ENCODE peak calls at places on chromosomes 4 and X, in ten cellular contexts. S is Caco-2, E is OCI-LY7, X is RWPE2, N is uterus, B is fibroblast of lung, V is mucosa of descending colon, A is fibroblast of the aortic adventitia, K is AG04450, M is gastrocnemius medialis. O is an unnamed sample.

GRCh38 chrX:131025336-131025735 is 32.8 kb upstream of the ARHGAP36 start:
- DNase-seq in X (no peak), A (no peak), V (no peak), M (no peak), N (no peak), E (no peak), S (no peak), K (no peak), B (no peak), O (no peak)

GRCh38 chrX:110003167-110004156 is 548 bp downstream of the TMEM164 start:
- DNase-seq in E (no peak), S (no peak), V (peak; percentile 47), K (no peak), M (peak; percentile 32), A (peak; percentile 25), B (peak; percentile 13), X (no peak), N (peak; percentile 18), O (no peak)

GRCh38 chr4:74098628-74098995 is 383 bp downstream of the CXCL2 start:
- DNase-seq in E (no peak), S (no peak), B (peak; percentile 7), N (peak; percentile 19), K (no peak), V (peak; percentile 61), X (no peak), M (no peak), A (peak; percentile 31), O (no peak)

GRCh38 chrX:67734111-67734753 is 190.4 kb downstream of the AR start:
- DNase-seq in X (no peak), B (no peak), E (peak; percentile 1), N (no peak), M (no peak), K (no peak), V (no peak), S (no peak), A (no peak), O (no peak)

GRCh38 chrX:115462406-115462805 is 98.6 kb upstream of the PLS3 start:
- DNase-seq in K (no peak), V (no peak), X (no peak), E (no peak), B (no peak), N (no peak), A (peak; percentile 90), M (no peak), S (no peak), O (no peak)

GRCh38 chr4:132114885-132115284 is 1034.2 kb upstream of the PCDH10 start:
- DNase-seq in E (no peak), M (no peak), K (peak; percentile 36), N (no peak), A (peak; percentile 26), B (peak; percentile 69), S (no peak), X (no peak), V (no peak), O (peak; percentile 16)

GRCh38 chr4:3342182-3342854 is 49.5 kb downstream of the RGS12 start:
- DNase-seq in K (peak; percentile 78), V (no peak), A (peak; percentile 72), X (no peak), M (no peak), N (no peak), E (no peak), B (peak; percentile 80), S (no peak), O (peak; percentile 81)

GRCh38 chrX:150766351-150767044 is 73.3 kb downstream of the MTMR1 start:
- DNase-seq in N (no peak), K (no peak), A (no peak), E (peak; percentile 9), S (peak; percentile 10), X (no peak), M (no peak), B (no peak), V (no peak), O (no peak)

GRCh38 chr4:27278615-27279014 is 418.0 kb downstream of the STIM2 start:
- DNase-seq in S (peak; percentile 58), V (no peak), B (peak; percentile 6), M (no peak), K (no peak), N (no peak), E (peak; percentile 12), X (no peak), A (peak; percentile 62), O (peak; percentile 33)

GRCh38 chr4:141713771-141714445 is 77.5 kb downstream of the IL15 start:
- DNase-seq in V (no peak), A (peak; percentile 55), S (no peak), M (no peak), K (no peak), B (peak; percentile 31), N (no peak), E (no peak), X (no peak), O (peak; percentile 76)

GRCh38 chr4:98955229-98955628 is 26.3 kb upstream of the EIF4E start:
- DNase-seq in X (no peak), V (no peak), M (no peak), S (no peak), K (no peak), N (no peak), E (no peak), A (no peak), B (no peak), O (no peak)

DNA sequence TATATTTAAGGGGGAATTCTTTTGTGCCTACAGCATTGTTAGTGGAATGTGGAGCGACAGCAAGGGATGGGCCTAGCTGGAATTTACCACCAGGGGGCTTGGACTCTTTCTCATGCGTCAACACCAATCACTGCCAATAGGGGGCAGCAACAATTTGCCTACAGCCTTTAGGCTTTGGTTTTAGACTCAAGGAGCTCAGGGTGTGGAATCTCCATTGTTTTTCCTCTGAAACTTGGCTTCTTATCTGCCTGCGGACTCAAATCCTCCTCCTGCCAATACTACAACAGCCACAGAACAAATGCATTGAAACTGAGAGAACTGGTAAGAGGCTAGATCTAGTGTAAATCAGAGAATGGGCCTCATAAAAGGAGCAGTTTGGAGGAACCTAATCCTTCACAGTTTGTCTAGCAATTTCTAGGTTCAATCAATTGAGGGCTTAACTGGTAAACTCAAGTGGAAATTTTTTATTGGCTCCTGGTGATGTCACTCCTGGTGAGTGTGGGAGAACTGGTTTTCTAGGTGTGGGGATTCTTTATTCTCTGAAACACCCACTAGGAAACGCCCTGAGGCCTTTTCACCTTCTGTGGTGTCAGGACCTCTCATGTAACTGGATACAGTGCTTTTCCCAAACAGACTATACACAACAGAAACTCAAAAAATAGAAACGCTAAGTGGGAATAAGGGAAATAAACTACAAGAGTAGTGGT is 27.9 kb upstream of the TMSB4X start:
- DNase-seq in V (peak; percentile 54), X (no peak), A (peak; percentile 97), M (peak; percentile 23), K (peak; percentile 58), N (peak; percentile 61), B (peak; percentile 86), S (peak; percentile 81), E (peak; percentile 81), O (peak; percentile 85)
- TF ChIP-seq CTCF in V (peak; percentile 66), X (peak; percentile 86), A (peak; percentile 100), M (peak; percentile 72), K (peak; percentile 95), N (peak; percentile 66), B (peak; percentile 96), S (peak; percentile 83), E (peak; percentile 97), O (peak; percentile 92)

GRCh38 chr4:30717208-30718020 is 2.8 kb upstream of the PCDH7 start:
- DNase-seq in X (peak; percentile 72), M (no peak), S (peak; percentile 65), N (peak; percentile 39), A (peak; percentile 72), E (no peak), V (peak; percentile 42), B (peak; percentile 78), K (no peak), O (peak; percentile 69)

GRCh38 chr4:30716671-30717207 is 3.4 kb upstream of the PCDH7 start:
- DNase-seq in S (no peak), A (peak; percentile 38), V (peak; percentile 27), X (no peak), N (no peak), M (no peak), E (no peak), B (peak; percentile 55), K (no peak), O (peak; percentile 39)

GRCh38 chr4:30718021-30718888 is 1.9 kb upstream of the PCDH7 start:
- DNase-seq in E (no peak), B (peak; percentile 65), N (peak; percentile 57), S (peak; percentile 60), X (peak; percentile 66), M (no peak), V (peak; percentile 49), K (no peak), A (peak; percentile 66), O (no peak)

GRCh38 chr4:30714408-30715031 is 5.6 kb upstream of the PCDH7 start:
- DNase-seq in X (no peak), K (no peak), M (no peak), E (peak; percentile 4), S (peak; percentile 73), B (peak; percentile 74), V (peak; percentile 33), N (peak; percentile 30), A (peak; percentile 78), O (peak; percentile 64)

DNA sequence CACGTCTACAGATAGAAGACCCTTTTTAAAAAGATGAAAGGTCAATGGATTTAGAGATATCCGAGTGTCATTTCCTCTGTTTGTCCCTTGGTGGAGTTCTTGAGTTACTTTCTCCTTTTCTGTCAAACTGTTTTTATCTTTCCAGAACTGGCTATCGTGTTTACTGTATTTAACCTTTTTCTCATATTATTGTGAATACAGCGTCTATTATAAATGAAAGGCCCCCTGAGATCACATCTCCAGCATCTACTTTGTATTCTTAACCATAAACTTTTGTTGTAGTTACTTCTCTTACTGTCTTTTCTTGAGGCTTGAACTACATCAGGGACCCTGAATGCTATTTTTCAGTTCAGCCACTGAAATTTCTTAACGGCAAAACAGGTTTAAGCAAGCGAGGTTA is 4.0 kb upstream of the PCDH7 start:
- DNase-seq in X (no peak), K (no peak), V (no peak), E (no peak), S (no peak), A (peak; percentile 66), N (no peak), M (no peak), B (peak; percentile 68), O (peak; percentile 57)
- H3K4me3 ChIP-seq in X (peak overlapping the region; percentile 39), K (peak overlapping the region; percentile 87), V (no peak overlapping the region), E (no peak overlapping the region), S (peak overlapping the region; percentile 58), A (peak overlapping the region; percentile 88), N (peak overlapping the region; percentile 55), M (no peak overlapping the region), B (peak overlapping the region; percentile 25), O (peak overlapping the region; percentile 54)

GRCh38 chr4:76951333-76952033 is 1.9 kb downstream of the SEPTIN11 start:
- DNase-seq in M (no peak), S (no peak), E (no peak), V (no peak), K (no peak), N (no peak), B (peak; percentile 54), A (peak; percentile 39), X (no peak), O (no peak)
- TF ChIP-seq CTCF in M (no peak), S (no peak), E (no peak), V (no peak), K (no peak), N (no peak), B (no peak), A (no peak), X (no peak), O (no peak)

DNA sequence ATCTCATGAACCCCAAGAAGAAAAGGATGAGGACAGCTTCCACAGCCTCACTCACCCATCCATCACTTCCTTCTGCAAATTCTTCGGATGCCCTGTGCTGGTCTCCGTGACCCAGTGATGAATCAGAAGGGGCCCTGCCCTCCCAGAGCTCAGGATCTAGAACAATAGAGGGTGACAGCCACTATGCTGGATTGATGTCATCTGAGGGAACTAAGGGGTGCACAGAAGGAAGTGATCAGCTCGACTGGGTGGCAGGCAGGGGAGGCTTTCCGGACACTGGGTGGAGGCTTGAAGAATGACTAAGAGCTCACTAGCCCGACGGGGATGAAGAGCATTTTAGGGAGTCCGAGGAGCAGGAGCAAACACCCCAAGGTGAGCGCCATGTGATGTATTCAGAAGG is 1.4 kb upstream of the ZNF185 start:
- DNase-seq in A (peak; percentile 22), M (no peak), B (no peak), E (no peak), X (no peak), N (no peak), S (no peak), K (no peak), V (no peak), O (no peak)
- H3K4me3 ChIP-seq in A (no peak overlapping the region), M (no peak overlapping the region), B (no peak overlapping the region), E (no peak overlapping the region), X (no peak overlapping the region), N (no peak overlapping the region), S (no peak overlapping the region), K (no peak overlapping the region), V (no peak overlapping the region), O (no peak overlapping the region)

O was measured in astrocyte of the spinal cord.